ENCODE peak calls at places on chromosomes 13 and 19, in ten cellular contexts. J is naive thymus-derived CD8-positive, alpha-beta T cell; G is EL; X is pancreas; S is stimulated activated CD8-positive, alpha-beta memory T cell treated with anti-CD3 and anti-CD28 coated beads, Interleukin-4, amount 100 ng/mL, for 1 hour; A is NCI-H460; O is H9; M is adrenal gland; T is AG04450; L is NCI-H524. B is an unnamed sample.

GRCh38 chr19:17458970-17459369 is 1.8 kb downstream of the NXNL1 start:
- DNase-seq in J (no peak), G (no peak), X (no peak), S (no peak), A (no peak), O (no peak), M (no peak), T (no peak), L (no peak), B (no peak)

GRCh38 chr19:2774083-2774679 is 8.9 kb downstream of the SGTA start:
- DNase-seq in J (no peak), G (no peak), X (no peak), S (no peak), A (no peak), O (no peak), M (no peak), T (no peak), L (no peak), B (no peak)

GRCh38 chr13:35388979-35389378 is 87.5 kb downstream of the MAB21L1 start:
- DNase-seq in J (no peak), G (peak; percentile 47), X (no peak), S (no peak), A (no peak), O (no peak), M (no peak), T (no peak), L (no peak), B (no peak)

GRCh38 chr19:6794817-6795431 is 22.4 kb downstream of the VAV1 start:
- DNase-seq in J (no peak), G (no peak), X (no peak), S (no peak), A (no peak), O (peak; percentile 52), M (no peak), T (no peak), L (no peak), B (no peak)

GRCh38 chr19:39410620-39411005 is 1.9 kb upstream of the PLEKHG2 start:
- DNase-seq in J (no peak), G (no peak), X (no peak), S (no peak), A (no peak), O (no peak), M (no peak), T (no peak), L (no peak), B (peak; percentile 20)

GRCh38 chr19:3530389-3530788 is 8.6 kb upstream of the TEKTIP1 start:
- DNase-seq in J (no peak), G (no peak), X (no peak), S (no peak), A (no peak), O (no peak), M (no peak), T (no peak), L (no peak), B (no peak)

GRCh38 chr13:27076411-27076810 is 95.2 kb downstream of the USP12 start:
- DNase-seq in J (no peak), G (no peak), X (no peak), S (no peak), A (no peak), O (no peak), M (no peak), T (no peak), L (no peak), B (no peak)

GRCh38 chr13:113629814-113630213 is 28.2 kb downstream of the ATP4B start:
- DNase-seq in J (no peak), G (no peak), X (no peak), S (no peak), A (no peak), O (no peak), M (no peak), T (no peak), L (no peak), B (no peak)

GRCh38 chr19:38542040-38542439 is 75.7 kb downstream of the MAP4K1 start:
- DNase-seq in J (no peak), G (no peak), X (no peak), S (no peak), A (no peak), O (no peak), M (no peak), T (no peak), L (no peak), B (no peak)

GRCh38 chr19:40907968-40908735 is 26.1 kb upstream of the CYP2A7 start:
- DNase-seq in J (peak; percentile 68), G (no peak), X (peak; percentile 41), S (no peak), A (no peak), O (peak; percentile 68), M (no peak), T (no peak), L (no peak), B (no peak)

GRCh38 chr19:16435238-16435911 is 36.4 kb downstream of the EPS15L1 start:
- DNase-seq in J (no peak), G (peak; percentile 99), X (no peak), S (no peak), A (no peak), O (no peak), M (no peak), T (peak; percentile 84), L (no peak), B (peak; percentile 62)

GRCh38 chr13:19589312-19589711 is 28.0 kb upstream of the TPTE2 start:
- DNase-seq in J (no peak), G (no peak), X (no peak), S (no peak), A (no peak), O (no peak), M (no peak), T (no peak), L (no peak), B (no peak)

GRCh38 chr13:49464621-49465325 is 20.7 kb downstream of the SETDB2 start:
- DNase-seq in J (no peak), G (no peak), X (no peak), S (no peak), A (no peak), O (no peak), M (no peak), T (no peak), L (no peak), B (no peak)

GRCh38 chr13:29465741-29466293 is 129.7 kb downstream of the SLC7A1 start:
- DNase-seq in J (no peak), G (peak; percentile 80), X (no peak), S (no peak), A (no peak), O (no peak), M (peak; percentile 58), T (peak; percentile 34), L (no peak), B (peak; percentile 73)

GRCh38 chr13:45384474-45385174 is 33.5 kb downstream of the SLC25A30 start:
- DNase-seq in J (no peak), G (no peak), X (no peak), S (no peak), A (no peak), O (no peak), M (no peak), T (no peak), L (no peak), B (no peak)

GRCh38 chr19:30226464-30227070 is 145.6 kb upstream of the ZNF536 start:
- DNase-seq in J (no peak), G (peak; percentile 13), X (no peak), S (no peak), A (no peak), O (no peak), M (peak; percentile 63), T (no peak), L (no peak), B (peak; percentile 65)

GRCh38 chr19:58556633-58557252 is 1.7 kb downstream of the UBE2M start:
- DNase-seq in J (no peak), G (no peak), X (no peak), S (no peak), A (no peak), O (no peak), M (peak; percentile 58), T (no peak), L (no peak), B (no peak)

GRCh38 chr13:87524775-87525174 is 146.4 kb upstream of the SLITRK5 start:
- DNase-seq in J (no peak), G (no peak), X (no peak), S (no peak), A (no peak), O (no peak), M (no peak), T (no peak), L (no peak), B (no peak)

B was measured in right cardiac atrium.